ENCODE peak calls at places on chromosomes 5 and 9, in eight cellular contexts. H is A549, B is WTC11, Z is HCT116, I is HepG2, W is K562, Q is endothelial cell of umbilical vein, U is GM12878. Y is an unnamed sample.

GRCh38 chr9:135671591-135672041 is 8.5 kb downstream of the LCN9 start:
- DNase-seq in U (no peak), W (peak; percentile 48), B (peak; percentile 73), I (no peak), Q (no peak), Z (no peak), H (no peak), Y (peak; percentile 16)

GRCh38 chr9:120505186-120505585 is 74.8 kb downstream of the CDK5RAP2 start:
- DNase-seq in I (no peak), Z (no peak), Q (no peak), U (no peak), B (no peak), W (no peak), H (no peak), Y (no peak)

GRCh38 chr9:70601000-70601929 is 186.8 kb upstream of the KLF9 start:
- DNase-seq in B (no peak), W (no peak), I (peak; percentile 5), H (no peak), Z (no peak), Q (peak; percentile 90), U (no peak), Y (no peak)

GRCh38 chr5:157080291-157080690 is 21.4 kb upstream of the HAVCR1 start:
- DNase-seq in U (no peak), W (no peak), H (no peak), I (no peak), B (no peak), Z (no peak), Q (no peak), Y (no peak)

GRCh38 chr5:67214036-67214435 is 17.4 kb upstream of the CD180 start:
- DNase-seq in Q (no peak), W (no peak), Z (no peak), U (no peak), I (no peak), B (no peak), H (no peak), Y (no peak)

GRCh38 chr5:134131165-134131564 is 16.7 kb downstream of the TCF7 start:
- DNase-seq in Q (no peak), Z (no peak), W (no peak), I (no peak), B (no peak), H (no peak), U (no peak), Y (no peak)

GRCh38 chr5:168366124-168366523 is 74.7 kb downstream of the WWC1 start:
- DNase-seq in H (no peak), I (no peak), B (no peak), Q (peak; percentile 21), U (no peak), W (no peak), Z (no peak), Y (no peak)

GRCh38 chr5:97888439-97888838 is 705.4 kb upstream of the RIOK2 start:
- DNase-seq in U (peak; percentile 51), Z (no peak), I (no peak), Q (no peak), W (no peak), H (no peak), B (no peak), Y (no peak)

GRCh38 chr9:97811534-97812246 is 41.3 kb upstream of the FOXE1 start:
- DNase-seq in Q (peak; percentile 10), W (no peak), H (no peak), B (no peak), U (no peak), I (no peak), Z (no peak), Y (peak; percentile 15)

GRCh38 chr9:121222524-121223171 is 21.0 kb upstream of the RAB14 start:
- DNase-seq in W (peak; percentile 31), I (peak; percentile 49), H (no peak), B (no peak), U (no peak), Q (peak; percentile 54), Z (peak; percentile 54), Y (peak; percentile 72)

GRCh38 chr9:104386425-104387069 is 117.5 kb upstream of the OR13F1 start:
- DNase-seq in I (peak; percentile 16), W (no peak), Q (peak; percentile 20), B (no peak), U (no peak), H (peak; percentile 23), Z (peak; percentile 22), Y (peak; percentile 45)

GRCh38 chr5:66454186-66455078 is 141.8 kb upstream of the MAST4 start:
- DNase-seq in I (no peak), U (no peak), Q (peak; percentile 62), Z (no peak), B (no peak), W (no peak), H (no peak), Y (no peak)

GRCh38 chr9:135414293-135414692 is 65.3 kb upstream of the PPP1R26 start:
- DNase-seq in U (no peak), Z (no peak), Q (no peak), W (no peak), H (no peak), B (no peak), I (no peak), Y (no peak)

GRCh38 chr5:144002866-144003265 is 167.6 kb downstream of the YIPF5 start:
- DNase-seq in U (no peak), H (no peak), W (no peak), Z (no peak), B (no peak), Q (no peak), I (no peak), Y (no peak)

GRCh38 chr9:76868897-76869296 is 37.0 kb downstream of the PRUNE2 start:
- DNase-seq in W (no peak), Z (no peak), B (no peak), Q (no peak), U (no peak), H (no peak), I (no peak), Y (no peak)

GRCh38 chr5:120516799-120517198 is 52.7 kb downstream of the PRR16 start:
- DNase-seq in H (no peak), W (no peak), U (no peak), Z (no peak), I (no peak), B (no peak), Q (no peak), Y (no peak)

GRCh38 chr9:21558627-21559401 is 76.7 kb upstream of the IFNE start:
- DNase-seq in U (no peak), Z (no peak), Q (peak; percentile 74), B (peak; percentile 22), H (no peak), I (no peak), W (no peak), Y (no peak)

GRCh38 chr9:21559402-21560280 is 77.5 kb upstream of the IFNE start:
- DNase-seq in U (no peak), Z (no peak), W (no peak), I (no peak), Q (peak; percentile 68), B (peak; percentile 80), H (peak; percentile 37), Y (no peak)

GRCh38 chr9:21564186-21564585 is 82.1 kb upstream of the IFNE start:
- DNase-seq in I (no peak), H (no peak), W (no peak), Z (no peak), Q (no peak), U (no peak), B (no peak), Y (no peak)

GRCh38 chr9:21560281-21560745 is 78.2 kb upstream of the IFNE start:
- DNase-seq in Q (no peak), I (no peak), W (no peak), B (peak; percentile 11), Z (no peak), H (no peak), U (no peak), Y (no peak)

GRCh38 chr9:21561502-21561901 is 79.4 kb upstream of the IFNE start:
- DNase-seq in W (no peak), Q (no peak), H (no peak), I (no peak), U (no peak), B (no peak), Z (no peak), Y (no peak)
- TF ChIP-seq CTCF in W (no peak), Q (no peak), H (no peak), I (no peak), U (no peak), B (no peak), Z (no peak), Y (no peak)

GRCh38 chr5:36040651-36041536 is 25.8 kb downstream of the UGT3A2 start:
- DNase-seq in Z (no peak), H (no peak), W (no peak), B (no peak), I (peak; percentile 5), Q (no peak), U (no peak), Y (no peak)
- TF ChIP-seq MAX in Z (no peak), H (no peak), W (no peak), B (no peak), I (no peak), Q (no peak), U (no peak), Y (no peak)

GRCh38 chr9:84294551-84294950 is 46.0 kb downstream of the SLC28A3 start:
- DNase-seq in W (peak; percentile 7), H (no peak), B (peak; percentile 20), Z (no peak), I (no peak), U (no peak), Q (no peak), Y (no peak)
- TF ChIP-seq CTCF in W (peak; percentile 24), H (no peak), B (peak; percentile 41), Z (no peak), I (peak; percentile 16), U (peak; percentile 23), Q (no peak), Y (no peak)

GRCh38 chr5:39419830-39420229 is 5.0 kb downstream of the DAB2 start:
- DNase-seq in B (no peak), Q (no peak), Z (no peak), I (no peak), W (no peak), H (no peak), U (no peak), Y (no peak)

GRCh38 chr5:39417979-39418378 is 6.8 kb downstream of the DAB2 start:
- DNase-seq in U (no peak), Z (no peak), I (no peak), W (no peak), H (no peak), Q (no peak), B (no peak), Y (no peak)

GRCh38 chr5:39422036-39422606 is 2.7 kb downstream of the DAB2 start:
- DNase-seq in W (no peak), I (no peak), Z (no peak), U (no peak), H (no peak), Q (no peak), B (no peak), Y (no peak)

GRCh38 chr5:39422886-39423285 is 1.9 kb downstream of the DAB2 start:
- DNase-seq in U (no peak), W (no peak), I (peak; percentile 56), H (no peak), Z (no peak), B (no peak), Q (peak; percentile 52), Y (no peak)

DNA sequence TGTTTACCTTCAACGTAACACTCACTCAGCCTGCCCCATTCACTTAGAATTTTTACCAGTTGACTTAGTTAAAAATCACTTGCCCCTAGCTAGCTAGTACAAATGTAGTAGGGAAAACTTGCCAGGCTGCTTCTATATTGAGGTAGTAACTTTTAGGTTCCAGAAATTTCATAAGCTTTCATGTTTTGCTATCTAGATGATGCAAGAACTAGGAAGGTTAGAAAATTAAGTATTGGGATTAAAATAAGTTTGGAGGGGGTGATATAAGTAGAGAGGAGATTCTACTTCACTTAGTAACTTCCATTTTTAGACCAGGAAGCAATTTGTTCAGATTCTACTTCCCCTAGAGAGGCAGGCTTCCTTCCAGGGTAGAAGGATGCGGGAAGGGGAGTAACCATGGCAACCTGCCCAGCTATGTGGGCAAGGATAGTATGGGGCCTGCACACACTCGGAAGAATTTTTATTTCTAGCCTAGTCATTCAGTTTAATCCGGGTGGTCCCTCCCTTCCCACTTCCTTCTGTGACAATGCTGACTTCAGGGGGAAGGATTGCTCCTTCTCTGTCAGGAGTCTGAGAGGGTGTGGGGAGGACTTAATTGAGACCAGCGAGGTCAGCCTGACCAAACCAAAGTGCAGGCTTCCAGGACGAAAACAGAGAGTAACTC is 4.2 kb downstream of the DAB2 start:
- DNase-seq in U (no peak), Z (no peak), Q (peak; percentile 62), I (no peak), W (no peak), H (no peak), B (no peak), Y (no peak)
- TF ChIP-seq MAX in U (no peak), Z (no peak), Q (no peak), I (no peak), W (no peak), H (no peak), B (no peak), Y (no peak)